ENCODE peak calls at places on chromosomes 1 and 21, in four cellular contexts. D is ascending aorta, V is fibroblast of pulmonary artery, B is fibroblast of mammary gland. Q is an unnamed sample.

GRCh38 chr1:116489231-116489697 is 81.6 kb downstream of the CD58 start:
- DNase-seq in D (no peak), B (no peak), V (peak), Q (no peak)

GRCh38 chr1:245332513-245332912 is 177.7 kb downstream of the KIF26B start:
- DNase-seq in B (no peak), V (no peak), D (no peak), Q (no peak)

GRCh38 chr1:155003766-155004351 is 1.3 kb downstream of the ZBTB7B start:
- DNase-seq in D (no peak), B (peak), V (no peak), Q (peak)

GRCh38 chr1:244065960-244066388 is 14.9 kb downstream of the ZBTB18 start:
- DNase-seq in D (no peak), B (peak), V (peak), Q (no peak)

GRCh38 chr1:151825811-151826660 is 5.6 kb downstream of the RORC start:
- DNase-seq in V (no peak), D (no peak), B (no peak), Q (no peak)

GRCh38 chr1:98468111-98468717 is 193.3 kb upstream of the SNX7 start:
- DNase-seq in D (no peak), V (peak), B (peak), Q (no peak)

GRCh38 chr1:153792631-153793041 is 17.4 kb downstream of the SLC27A3 start:
- DNase-seq in B (no peak), D (no peak), V (no peak), Q (peak)

GRCh38 chr1:94481473-94481933 is 60.1 kb downstream of the F3 start:
- DNase-seq in B (peak), D (no peak), V (peak), Q (peak)

GRCh38 chr1:59092126-59092525 is 204.8 kb upstream of the FGGY start:
- DNase-seq in D (no peak), V (no peak), B (peak), Q (no peak)

GRCh38 chr1:3511856-3512255 is 57.4 kb downstream of the ARHGEF16 start:
- DNase-seq in V (no peak), B (no peak), D (no peak), Q (no peak)

GRCh38 chr1:41433501-41433900 is 51.0 kb downstream of the EDN2 start:
- DNase-seq in D (no peak), V (no peak), B (no peak), Q (no peak)

GRCh38 chr1:233518344-233518743 is 95.6 kb upstream of the KCNK1 start:
- DNase-seq in V (no peak), D (no peak), B (peak), Q (no peak)

GRCh38 chr1:53583903-53584210 is 124.7 kb downstream of the DMRTB1 start:
- DNase-seq in B (no peak), D (no peak), V (no peak), Q (no peak)

GRCh38 chr1:96464991-96465875 is 256.4 kb upstream of the PTBP2 start:
- DNase-seq in D (no peak), B (peak), V (peak), Q (peak)

GRCh38 chr1:172069535-172069934 is 228.2 kb downstream of the DNM3 start:
- DNase-seq in D (no peak), V (peak), B (peak), Q (no peak)

GRCh38 chr1:231241751-231242150 is 739 bp downstream of the GNPAT start:
- DNase-seq in V (no peak), D (no peak), B (peak), Q (no peak)

GRCh38 chr1:204067935-204068334 is 5.0 kb upstream of the SOX13 start:
- DNase-seq in D (no peak), B (no peak), V (no peak), Q (no peak)

GRCh38 chr1:98398092-98398491 is 263.4 kb upstream of the SNX7 start:
- DNase-seq in B (no peak), D (no peak), V (no peak), Q (no peak)

GRCh38 chr21:45971487-45972352 is 9.8 kb upstream of the COL6A1 start:
- DNase-seq in V (peak), D (no peak), B (peak), Q (peak)

GRCh38 chr1:235781807-235782206 is 84.9 kb downstream of the LYST start:
- DNase-seq in B (peak), V (peak), D (no peak), Q (no peak)

GRCh38 chr1:53470155-53470554 is 11.0 kb downstream of the DMRTB1 start:
- DNase-seq in D (no peak), V (peak), B (peak), Q (peak)

GRCh38 chr1:36160949-36161485 is 5.1 kb downstream of the MAP7D1 start:
- DNase-seq in V (peak), D (no peak), B (peak), Q (peak)

GRCh38 chr1:169115891-169116585 is 9.5 kb downstream of the ATP1B1 start:
- DNase-seq in B (no peak), V (peak), D (no peak), Q (peak)

GRCh38 chr1:53986458-53986857 is 31.5 kb downstream of the LDLRAD1 start:
- DNase-seq in D (no peak), V (no peak), B (no peak), Q (no peak)

GRCh38 chr1:52680353-52680752 is 17.8 kb downstream of the COA7 start:
- DNase-seq in D (no peak), V (no peak), B (no peak), Q (no peak)

GRCh38 chr1:112672009-112672408 is 2.5 kb upstream of the MOV10 start:
- DNase-seq in B (no peak), V (no peak), D (no peak), Q (no peak)

GRCh38 chr1:197521118-197521739 is 253.2 kb downstream of the CRB1 start:
- DNase-seq in V (peak), B (peak), D (no peak), Q (no peak)

GRCh38 chr1:208177656-208178055 is 66.5 kb downstream of the PLXNA2 start:
- DNase-seq in B (no peak), D (no peak), V (no peak), Q (no peak)

GRCh38 chr1:7745783-7746182 is 25.3 kb upstream of the VAMP3 start:
- DNase-seq in B (no peak), V (no peak), D (no peak), Q (no peak)

GRCh38 chr1:157363660-157364140 is 188.6 kb downstream of the FCRL5 start:
- DNase-seq in B (peak), D (no peak), V (peak), Q (no peak)

GRCh38 chr1:201582261-201582951 is 43.5 kb downstream of the NAV1 start:
- DNase-seq in B (peak), D (no peak), V (peak), Q (peak)
- TF ChIP-seq CTCF in B (peak), D (no peak), V (peak), Q (no peak)

GRCh38 chr1:240092301-240093119 is 827 bp downstream of the FMN2 start:
- DNase-seq in V (peak), B (peak), D (no peak), Q (no peak)
- TF ChIP-seq CTCF in V (no peak), B (no peak), D (no peak), Q (no peak)

DNA sequence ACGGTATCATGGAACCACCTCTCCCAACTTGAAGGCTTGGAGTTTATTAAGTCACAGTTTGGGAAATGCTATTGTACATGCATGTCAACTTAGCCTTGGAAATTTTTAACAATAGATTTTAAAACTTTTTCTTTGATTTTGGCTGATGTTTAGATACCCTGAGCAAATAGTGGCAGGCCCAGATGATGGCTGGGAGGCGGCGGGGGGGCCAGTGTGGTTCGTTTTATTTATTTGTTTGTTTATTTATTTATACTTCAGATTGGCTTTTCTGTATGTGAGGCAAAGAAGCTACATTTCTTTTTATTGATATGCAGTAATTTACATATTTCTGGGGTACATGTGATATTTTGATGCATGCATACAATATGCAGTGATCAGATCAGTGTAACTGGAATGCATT is 82.0 kb downstream of the VWA5B1 start:
- DNase-seq in D (no peak), B (no peak), V (no peak), Q (no peak)
- TF ChIP-seq CTCF in D (no peak), B (no peak), V (no peak), Q (no peak)

DNA sequence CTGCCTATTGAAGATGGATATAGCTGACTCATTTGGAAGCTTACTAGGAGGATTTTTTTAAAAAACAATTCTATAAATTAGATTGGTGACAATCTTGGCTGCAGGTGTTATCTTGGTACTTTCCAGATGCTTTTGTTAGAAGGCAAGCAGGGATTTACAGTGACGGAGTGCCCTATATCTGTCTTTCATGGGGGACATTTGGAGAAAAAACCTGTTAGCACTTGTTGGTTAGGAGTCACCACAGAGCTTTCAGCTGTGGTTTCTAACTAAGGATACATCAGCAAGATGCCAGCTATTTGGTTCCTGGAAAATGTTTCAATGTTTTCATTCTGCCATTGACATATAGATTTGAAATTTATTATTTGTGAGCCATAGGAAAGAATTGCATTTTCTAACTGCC is 761.1 kb upstream of the CXADR start:
- DNase-seq in B (no peak), V (no peak), D (no peak), Q (no peak)
- TF ChIP-seq CTCF in B (no peak), V (no peak), D (no peak), Q (no peak)

GRCh38 chr1:184049291-184049690 is 2.2 kb upstream of the TSEN15 start:
- DNase-seq in B (no peak), D (no peak), V (no peak), Q (no peak)
- TF ChIP-seq CTCF in B (no peak), D (no peak), V (no peak), Q (no peak)

GRCh38 chr21:43659136-43660000 is at the start of the genes HSF2BP and RRP1B:
- DNase-seq in D (no peak), V (peak), B (peak), Q (peak)
- TF ChIP-seq CTCF in D (peak), V (no peak), B (no peak), Q (no peak)